ENCODE peak calls at places on chromosome 14, in five cellular contexts. Y is foreskin fibroblast, P is ovary, T is mucosa of descending colon, U is IMR-90. S is an unnamed sample.

GRCh38 chr14:24903337-24903736 is 146.6 kb downstream of the STXBP6 start:
- DNase-seq in Y (peak; percentile 33), P (no peak), T (no peak), U (peak; percentile 75), S (peak; percentile 27)

GRCh38 chr14:91310620-91311283 is 66.2 kb upstream of the GPR68 start:
- DNase-seq in Y (no peak), P (no peak), T (no peak), U (no peak), S (no peak)

GRCh38 chr14:31286456-31287293 is 79.1 kb upstream of the HECTD1 start:
- DNase-seq in Y (no peak), P (no peak), T (peak; percentile 35), U (no peak), S (no peak)

GRCh38 chr14:61153436-61153835 is 127.7 kb downstream of the TMEM30B start:
- DNase-seq in Y (peak; percentile 26), P (no peak), T (no peak), U (peak; percentile 49), S (no peak)

GRCh38 chr14:73463411-73463810 is 5.1 kb upstream of the NUMB start:
- DNase-seq in Y (peak; percentile 99), P (peak; percentile 29), T (peak; percentile 35), U (peak; percentile 98), S (peak; percentile 98)

GRCh38 chr14:100741956-100742355 is 15.3 kb downstream of the DLK1 start:
- DNase-seq in Y (no peak), P (no peak), T (no peak), U (no peak), S (no peak)

GRCh38 chr14:106549064-106549463 is 1022.7 kb downstream of the TMEM121 start:
- DNase-seq in Y (no peak), P (no peak), T (no peak), U (no peak), S (no peak)

GRCh38 chr14:52792097-52792415 is 649 bp upstream of the GNPNAT1 start:
- DNase-seq in Y (no peak), P (no peak), T (no peak), U (no peak), S (no peak)

GRCh38 chr14:88831285-88831684 is 6.8 kb downstream of the TTC8 start:
- DNase-seq in Y (peak; percentile 67), P (no peak), T (no peak), U (peak; percentile 81), S (peak; percentile 52)

GRCh38 chr14:22039938-22040780 is 366.5 kb upstream of the OR4E1 start:
- DNase-seq in Y (no peak), P (no peak), T (peak; percentile 26), U (no peak), S (no peak)

GRCh38 chr14:53668861-53669260 is 287.8 kb downstream of the BMP4 start:
- DNase-seq in Y (no peak), P (no peak), T (no peak), U (peak; percentile 10), S (peak; percentile 67)

GRCh38 chr14:69451941-69452340 is 32.6 kb upstream of the PLEKHD1 start:
- DNase-seq in Y (no peak), P (no peak), T (no peak), U (no peak), S (no peak)

GRCh38 chr14:25411933-25412757 is 362.2 kb upstream of the STXBP6 start:
- DNase-seq in Y (no peak), P (no peak), T (no peak), U (no peak), S (no peak)

GRCh38 chr14:88829685-88830302 is 5.3 kb downstream of the TTC8 start:
- DNase-seq in Y (no peak), P (no peak), T (no peak), U (no peak), S (no peak)

GRCh38 chr14:68274722-68275121 is 455.1 kb downstream of the RAD51B start:
- DNase-seq in Y (no peak), P (no peak), T (no peak), U (no peak), S (no peak)

GRCh38 chr14:32383337-32384009 is 54.4 kb downstream of the AKAP6 start:
- DNase-seq in Y (no peak), P (no peak), T (no peak), U (no peak), S (no peak)

GRCh38 chr14:99138999-99139865 is 132.8 kb downstream of the BCL11B start:
- DNase-seq in Y (no peak), P (no peak), T (no peak), U (no peak), S (no peak)

GRCh38 chr14:47846008-47846407 is 170.6 kb upstream of the MDGA2 start:
- DNase-seq in Y (no peak), P (no peak), T (no peak), U (no peak), S (no peak)

GRCh38 chr14:84465890-84466289 is 1064.1 kb upstream of the FLRT2 start:
- DNase-seq in Y (no peak), P (no peak), T (no peak), U (no peak), S (no peak)

GRCh38 chr14:28308727-28309126 is 457.9 kb upstream of the FOXG1 start:
- DNase-seq in Y (peak; percentile 51), P (no peak), T (no peak), U (no peak), S (no peak)

GRCh38 chr14:102805454-102805891 is 28.2 kb downstream of the TRAF3 start:
- DNase-seq in Y (no peak), P (no peak), T (no peak), U (peak; percentile 70), S (peak; percentile 10)

GRCh38 chr14:70317969-70318634 is 41.4 kb downstream of the COX16 start:
- DNase-seq in Y (peak; percentile 37), P (no peak), T (peak; percentile 56), U (peak; percentile 61), S (peak; percentile 27)

GRCh38 chr14:64778114-64778754 is 74.0 kb downstream of the PLEKHG3 start:
- DNase-seq in Y (no peak), P (no peak), T (no peak), U (no peak), S (no peak)

GRCh38 chr14:19993438-19993837 is 8.5 kb upstream of the OR4Q2 start:
- DNase-seq in Y (no peak), P (no peak), T (no peak), U (no peak), S (no peak)

GRCh38 chr14:52735921-52736489 is 6.0 kb downstream of the STYX start:
- DNase-seq in Y (no peak), P (no peak), T (no peak), U (peak; percentile 1), S (no peak)

GRCh38 chr14:76811561-76811960 is 1.1 kb downstream of the ANGEL1 start:
- DNase-seq in Y (no peak), P (no peak), T (no peak), U (peak; percentile 52), S (no peak)

DNA sequence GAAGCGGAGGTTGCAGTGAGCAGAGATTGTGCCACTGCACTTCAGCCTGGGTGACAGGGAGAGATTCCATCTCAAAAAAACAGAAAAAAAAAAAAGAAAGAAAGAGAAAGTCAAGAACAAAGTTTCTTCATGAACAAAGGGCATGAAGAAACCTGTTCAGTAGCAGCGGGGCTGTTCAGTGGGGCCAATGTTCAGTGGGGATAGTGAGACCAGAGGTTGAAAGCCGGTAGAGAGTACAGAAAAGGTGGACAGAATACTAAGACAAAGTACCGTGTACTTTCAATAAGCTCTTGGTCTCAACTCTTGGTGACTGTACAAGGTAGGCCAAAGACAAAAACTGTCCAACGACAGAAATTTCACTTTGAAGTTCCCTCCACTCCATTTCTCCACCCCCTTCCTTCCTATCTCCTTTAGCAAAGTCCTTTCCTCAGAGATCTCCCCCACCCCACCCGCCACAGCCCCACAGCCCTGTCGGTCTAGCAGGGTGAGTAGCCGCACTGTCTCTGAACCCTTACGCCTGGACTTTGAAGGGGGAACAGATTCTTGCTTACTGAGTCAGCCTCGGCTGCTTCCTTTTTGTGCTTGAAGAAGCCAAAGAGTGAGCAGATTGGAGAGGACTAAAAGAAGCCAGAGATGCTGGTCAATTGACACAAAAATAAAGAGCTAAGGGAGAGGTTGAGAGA is 44.3 kb upstream of the FOS start:
- DNase-seq in Y (peak; percentile 49), P (peak; percentile 48), T (no peak), U (peak; percentile 90), S (peak; percentile 45)
- H3K4me3 ChIP-seq in Y (no peak overlapping the region), P (no peak overlapping the region), T (no peak overlapping the region), U (no peak overlapping the region), S (no peak overlapping the region)

GRCh38 chr14:75514673-75515630 is 7.3 kb upstream of the BATF start:
- DNase-seq in Y (peak; percentile 46), P (no peak), T (peak; percentile 29), U (peak; percentile 15), S (no peak)
- TF ChIP-seq CTCF in Y (peak; percentile 25), P (no peak), T (no peak), U (no peak), S (peak; percentile 41)

DNA sequence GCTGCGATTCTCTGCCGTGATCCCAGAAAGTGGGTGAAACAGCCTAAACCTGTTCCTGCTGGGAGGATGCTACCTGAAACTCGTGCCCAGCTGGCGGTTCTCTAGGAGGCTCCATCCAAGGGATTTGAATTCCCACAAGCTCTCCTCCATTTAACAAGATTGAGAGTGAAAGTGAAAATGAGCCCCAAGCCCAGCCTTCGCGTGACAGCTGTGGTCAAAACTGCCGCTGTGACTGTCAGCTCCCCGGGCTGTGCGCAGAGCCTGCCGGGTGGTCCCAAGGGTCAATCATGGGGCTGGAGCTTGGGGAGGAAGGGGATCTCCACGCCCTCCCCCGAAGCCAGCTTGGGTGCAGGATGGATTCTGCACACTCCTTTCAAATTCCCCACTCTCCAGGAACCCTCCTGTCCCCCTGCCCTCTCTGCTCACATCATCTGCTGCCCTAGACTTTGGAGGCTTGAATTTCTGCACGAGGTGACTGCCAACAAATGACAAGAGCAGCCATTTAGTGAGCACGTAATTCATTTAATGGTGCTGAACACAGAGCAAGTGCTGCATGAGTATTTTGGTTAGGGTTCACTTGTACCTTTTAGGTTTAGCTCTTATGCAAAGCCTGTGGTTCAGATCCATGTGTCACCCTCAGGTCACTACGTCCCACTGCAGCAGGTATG is 5.3 kb downstream of the ASB2 start:
- DNase-seq in Y (no peak), P (no peak), T (peak; percentile 57), U (peak; percentile 18), S (no peak)
- H3K4me3 ChIP-seq in Y (peak overlapping the region; percentile 16), P (no peak overlapping the region), T (no peak overlapping the region), U (no peak overlapping the region), S (peak overlapping the region; percentile 8)

GRCh38 chr14:39956372-39956771 is 524.1 kb upstream of the FBXO33 start:
- DNase-seq in Y (no peak), P (no peak), T (no peak), U (no peak), S (no peak)
- TF ChIP-seq CTCF in Y (no peak), P (no peak), T (no peak), U (no peak), S (no peak)